ENCODE peak calls at places on chromosome 1, in five cellular contexts. P, X, Q, L and H are unnamed samples.

GRCh38 chr1:235327559-235328270 is at the start of gene ARID4B:
- DNase-seq in P (peak), X (no peak), Q (no peak), L (peak), H (no peak)

GRCh38 chr1:68340951-68341350 is 108.6 kb upstream of the WLS start:
- DNase-seq in P (no peak), X (no peak), Q (no peak), L (no peak), H (no peak)

GRCh38 chr1:24536391-24536840 is 19.5 kb upstream of the NCMAP start:
- DNase-seq in P (no peak), X (no peak), Q (peak), L (peak), H (peak)

GRCh38 chr1:226061793-226062557 is 541 bp upstream of the H3-3A start:
- DNase-seq in P (peak), X (peak), Q (no peak), L (peak), H (peak)

GRCh38 chr1:19811206-19811851 is 3.8 kb downstream of the RNF186 start:
- DNase-seq in P (peak), X (peak), Q (peak), L (peak), H (peak)

GRCh38 chr1:73100216-73100615 is 817.9 kb upstream of the NEGR1 start:
- DNase-seq in P (no peak), X (no peak), Q (no peak), L (no peak), H (no peak)

GRCh38 chr1:244338996-244339692 is 112.6 kb downstream of the ADSS2 start:
- DNase-seq in P (no peak), X (no peak), Q (no peak), L (no peak), H (no peak)

GRCh38 chr1:105736349-105736748 is 1320.1 kb upstream of the PRMT6 start:
- DNase-seq in P (no peak), X (no peak), Q (no peak), L (no peak), H (no peak)

GRCh38 chr1:16007671-16008341 is 3.8 kb downstream of the SRARP start:
- DNase-seq in P (no peak), X (no peak), Q (no peak), L (no peak), H (no peak)

GRCh38 chr1:11059166-11059989 is 440 bp downstream of the SRM start:
- DNase-seq in P (peak), X (no peak), Q (peak), L (no peak), H (peak)

GRCh38 chr1:225768662-225769426 is 8.8 kb upstream of the SRP9 start:
- DNase-seq in P (no peak), X (no peak), Q (no peak), L (no peak), H (no peak)

GRCh38 chr1:239742416-239743109 is 349.1 kb upstream of the FMN2 start:
- DNase-seq in P (no peak), X (no peak), Q (no peak), L (no peak), H (no peak)

GRCh38 chr1:109618614-109619404 is 607 bp downstream of the GNAT2 start:
- DNase-seq in P (no peak), X (no peak), Q (no peak), L (no peak), H (no peak)

GRCh38 chr1:54009406-54009805 is 8.6 kb downstream of the LDLRAD1 start:
- DNase-seq in P (no peak), X (no peak), Q (no peak), L (no peak), H (no peak)

GRCh38 chr1:247487057-247487456 is 29.2 kb upstream of the OR2B11 start:
- DNase-seq in P (no peak), X (peak), Q (peak), L (no peak), H (peak)

GRCh38 chr1:192158181-192158580 is at the start of gene RGS18:
- DNase-seq in P (no peak), X (no peak), Q (peak), L (no peak), H (no peak)

GRCh38 chr1:89464008-89464407 is 60.6 kb upstream of the LRRC8B start:
- DNase-seq in P (no peak), X (no peak), Q (peak), L (no peak), H (no peak)

GRCh38 chr1:201436461-201436860 is 14.9 kb upstream of the TNNI1 start:
- DNase-seq in P (no peak), X (peak), Q (no peak), L (no peak), H (peak)

GRCh38 chr1:112507896-112508241 is 896 bp upstream of the WNT2B start:
- DNase-seq in P (no peak), X (no peak), Q (no peak), L (no peak), H (no peak)

GRCh38 chr1:16042096-16042495 is 1.5 kb upstream of the CLCNKB start:
- DNase-seq in P (no peak), X (no peak), Q (no peak), L (no peak), H (no peak)

GRCh38 chr1:172277277-172277676 is 143.2 kb upstream of the C1orf105 start:
- DNase-seq in P (no peak), X (peak), Q (no peak), L (no peak), H (peak)

GRCh38 chr1:61980561-61980960 is 214.1 kb upstream of the L1TD1 start:
- DNase-seq in P (no peak), X (peak), Q (no peak), L (no peak), H (peak)

GRCh38 chr1:80535446-80535845 is 1265.3 kb upstream of the ADGRL2 start:
- DNase-seq in P (no peak), X (no peak), Q (no peak), L (no peak), H (no peak)

GRCh38 chr1:5990913-5991783 is 1.1 kb downstream of the NPHP4 start:
- DNase-seq in P (no peak), X (no peak), Q (peak), L (peak), H (peak)

GRCh38 chr1:50110656-50111055 is 1.9 kb downstream of the ELAVL4 start:
- DNase-seq in P (no peak), X (no peak), Q (no peak), L (no peak), H (no peak)

GRCh38 chr1:183096351-183096750 is 73.1 kb downstream of the LAMC1 start:
- DNase-seq in P (no peak), X (no peak), Q (no peak), L (no peak), H (no peak)

GRCh38 chr1:6233376-6233775 is 2.4 kb downstream of the ICMT start:
- DNase-seq in P (no peak), X (no peak), Q (no peak), L (no peak), H (no peak)

GRCh38 chr1:36157973-36158826 is 2.2 kb downstream of the MAP7D1 start:
- DNase-seq in P (no peak), X (no peak), Q (no peak), L (no peak), H (no peak)

GRCh38 chr1:205812878-205813754 is at the start of gene SLC41A1:
- DNase-seq in P (peak), X (peak), Q (peak), L (peak), H (peak)

GRCh38 chr1:24191860-24192259 is 4.8 kb upstream of the IFNLR1 start:
- DNase-seq in P (no peak), X (peak), Q (peak), L (no peak), H (peak)

GRCh38 chr1:150511551-150511950 is 3.6 kb downstream of the ECM1 start:
- DNase-seq in P (no peak), X (no peak), Q (no peak), L (no peak), H (no peak)

GRCh38 chr1:211639500-211640361 is 35.7 kb downstream of the NEK2 start:
- DNase-seq in P (no peak), X (peak), Q (no peak), L (peak), H (peak)

GRCh38 chr1:244002721-244003120 is 48.4 kb upstream of the ZBTB18 start:
- DNase-seq in P (no peak), X (no peak), Q (no peak), L (no peak), H (no peak)

GRCh38 chr1:165174485-165174884 is 182.0 kb downstream of the LMX1A start:
- DNase-seq in P (peak), X (no peak), Q (no peak), L (no peak), H (no peak)

GRCh38 chr1:30695481-30695880 is 27.9 kb downstream of the MATN1 start:
- DNase-seq in P (no peak), X (peak), Q (no peak), L (no peak), H (no peak)

GRCh38 chr1:1893291-1893985 is 2.6 kb upstream of the GNB1 start:
- DNase-seq in P (no peak), X (no peak), Q (no peak), L (no peak), H (no peak)

GRCh38 chr1:1894354-1895049 is 3.6 kb upstream of the GNB1 start:
- DNase-seq in P (peak), X (no peak), Q (no peak), L (peak), H (no peak)

GRCh38 chr1:1895456-1896333 is 4.8 kb upstream of the GNB1 start:
- DNase-seq in P (no peak), X (no peak), Q (no peak), L (no peak), H (no peak)

GRCh38 chr1:1893997-1894353 is 3.1 kb upstream of the GNB1 start:
- DNase-seq in P (no peak), X (no peak), Q (no peak), L (no peak), H (no peak)

DNA sequence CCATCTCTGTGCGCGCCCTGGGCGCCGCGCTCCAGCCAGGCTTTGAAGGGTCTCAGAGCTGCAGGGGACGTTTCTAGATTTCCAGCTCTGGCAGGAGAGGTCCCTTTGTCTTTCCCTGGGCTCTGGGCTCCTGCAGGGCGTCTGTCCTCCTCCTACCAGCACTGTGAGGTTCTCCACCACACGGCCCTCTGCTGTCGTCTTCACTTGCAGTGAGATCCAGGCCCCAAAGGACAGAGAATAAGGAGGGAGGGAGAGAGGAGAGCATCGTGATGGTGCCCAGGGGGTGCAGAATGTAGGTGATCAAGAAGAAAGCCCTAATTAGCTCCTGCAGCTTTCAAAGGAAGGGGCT is 4.1 kb upstream of the GNB1 start:
- DNase-seq in P (no peak), X (no peak), Q (no peak), L (no peak), H (no peak)
- H3K4me3 ChIP-seq in P (peak), X (no peak), Q (no peak), L (no peak), H (no peak)

DNA sequence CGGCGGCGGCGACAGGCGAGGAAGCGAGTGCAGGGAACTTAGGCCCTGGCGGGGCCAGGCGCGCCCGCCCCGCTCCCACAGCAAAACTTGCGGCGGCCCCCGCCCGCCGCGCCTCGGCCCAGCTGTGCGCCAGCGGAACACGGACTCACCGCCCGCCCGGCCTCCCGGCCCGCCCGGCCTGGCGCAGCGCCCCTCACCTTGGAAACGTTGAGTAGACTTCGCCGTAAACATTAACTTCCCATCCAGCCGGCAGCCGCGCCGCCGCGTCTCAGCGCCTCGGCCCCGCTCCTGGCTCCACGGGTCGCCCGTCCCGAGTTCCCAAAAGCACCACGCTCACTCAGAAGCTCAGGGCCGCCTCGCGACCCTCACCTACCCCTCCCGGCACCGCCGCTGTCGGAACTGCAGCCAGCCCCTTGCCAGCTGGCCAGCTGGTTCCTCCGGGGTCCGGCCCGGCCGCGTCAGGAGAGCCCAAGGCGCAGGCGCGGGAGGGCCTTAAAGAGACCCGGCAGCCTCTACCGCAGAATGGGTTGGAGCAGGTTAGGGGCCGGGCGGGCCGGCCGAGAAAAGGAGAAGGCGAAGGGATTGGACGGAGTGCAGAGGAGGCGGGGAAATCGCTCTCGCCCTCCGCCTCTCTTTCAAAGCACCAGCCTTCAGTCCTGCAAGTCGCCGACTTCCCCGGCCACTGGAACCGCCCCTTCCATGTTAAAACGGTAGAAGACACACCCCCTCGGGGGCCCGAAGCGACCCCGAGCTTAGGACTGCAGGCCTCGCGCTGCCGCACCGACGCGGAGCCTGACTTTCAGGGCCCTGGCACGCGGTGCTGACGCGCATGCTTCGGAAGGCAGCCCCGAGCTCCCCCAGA is at the start of gene EVI5:
- DNase-seq in P (peak), X (peak), Q (peak), L (peak), H (peak)
- TF ChIP-seq CTCF in P (no peak), X (no peak), Q (no peak), L (no peak), H (no peak)

GRCh38 chr1:111030590-111030989 is 66.9 kb upstream of the LRIF1 start:
- DNase-seq in P (no peak), X (peak), Q (peak), L (peak), H (peak)
- H3K4me3 ChIP-seq in P (no peak), X (no peak), Q (no peak), L (no peak), H (no peak)

DNA sequence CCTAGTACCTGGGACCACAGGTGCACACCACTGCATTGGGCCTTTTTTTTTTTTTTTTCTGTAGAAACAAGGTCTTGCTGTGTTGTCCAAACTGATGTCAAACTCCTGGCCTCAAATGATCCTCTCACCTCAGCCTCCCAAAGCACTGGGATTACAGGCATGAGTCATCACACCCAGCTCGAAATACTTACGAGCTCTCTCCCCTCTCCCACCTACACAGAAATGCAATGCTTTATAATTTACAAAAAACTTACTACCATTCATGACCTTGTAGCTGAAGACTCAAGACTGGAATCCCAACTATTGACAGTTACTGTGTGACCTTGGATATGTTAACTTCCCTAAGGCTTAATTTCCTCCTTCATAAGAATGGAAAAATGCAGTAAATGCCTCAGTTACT is 18.7 kb downstream of the FOXJ3 start:
- DNase-seq in P (no peak), X (peak), Q (no peak), L (no peak), H (no peak)
- TF ChIP-seq CTCF in P (no peak), X (no peak), Q (no peak), L (no peak), H (no peak)